ENCODE peak calls at places on chromosomes 6 and 20, in five cellular contexts. X, W, I, L and J are unnamed samples.
A peak's percentile ranks its signal among the peaks of the same experiment; 100 is the strongest.

GRCh38 chr20:14478126-14478525 is 140.7 kb upstream of the FLRT3 start:
- DNase-seq in X (no peak), W (no peak), I (no peak), L (no peak), J (no peak)

GRCh38 chr20:54140927-54141566 is 32.7 kb downstream of the CYP24A1 start:
- DNase-seq in X (no peak), W (no peak), I (no peak), L (no peak), J (no peak)

GRCh38 chr20:50312682-50313187 is 122.1 kb downstream of the CEBPB start:
- DNase-seq in X (peak; percentile 71), W (no peak), I (no peak), L (peak; percentile 61), J (peak; percentile 79)

GRCh38 chr6:44000164-44000842 is 126.9 kb downstream of the MRPL14 start:
- DNase-seq in X (no peak), W (no peak), I (peak; percentile 80), L (no peak), J (peak; percentile 52)

GRCh38 chr6:110232456-110232855 is 52.2 kb downstream of the CDC40 start:
- DNase-seq in X (no peak), W (no peak), I (no peak), L (no peak), J (no peak)

GRCh38 chr6:39847216-39847615 is 55.0 kb downstream of the DAAM2 start:
- DNase-seq in X (peak; percentile 40), W (no peak), I (no peak), L (no peak), J (no peak)

GRCh38 chr6:128491041-128491642 is 29.3 kb downstream of the PTPRK start:
- DNase-seq in X (no peak), W (no peak), I (no peak), L (no peak), J (no peak)

GRCh38 chr6:107082045-107082444 is 33.3 kb downstream of the BEND3 start:
- DNase-seq in X (no peak), W (peak; percentile 55), I (no peak), L (no peak), J (no peak)

GRCh38 chr20:37929366-37930014 is 26.6 kb downstream of the VSTM2L start:
- DNase-seq in X (no peak), W (no peak), I (no peak), L (no peak), J (no peak)

GRCh38 chr6:71031912-71032311 is 75.1 kb upstream of the B3GAT2 start:
- DNase-seq in X (no peak), W (no peak), I (no peak), L (no peak), J (no peak)

GRCh38 chr6:164124473-164124872 is 710.0 kb downstream of the QKI start:
- DNase-seq in X (no peak), W (no peak), I (no peak), L (no peak), J (no peak)

GRCh38 chr6:69861986-69862385 is 4.4 kb upstream of the COL19A1 start:
- DNase-seq in X (no peak), W (no peak), I (no peak), L (no peak), J (no peak)

GRCh38 chr20:1440024-1440423 is 26.6 kb downstream of the NSFL1C start:
- DNase-seq in X (no peak), W (no peak), I (no peak), L (no peak), J (no peak)

GRCh38 chr6:166173292-166173951 is 5.8 kb upstream of the TBXT start:
- DNase-seq in X (no peak), W (peak; percentile 61), I (no peak), L (no peak), J (no peak)

DNA sequence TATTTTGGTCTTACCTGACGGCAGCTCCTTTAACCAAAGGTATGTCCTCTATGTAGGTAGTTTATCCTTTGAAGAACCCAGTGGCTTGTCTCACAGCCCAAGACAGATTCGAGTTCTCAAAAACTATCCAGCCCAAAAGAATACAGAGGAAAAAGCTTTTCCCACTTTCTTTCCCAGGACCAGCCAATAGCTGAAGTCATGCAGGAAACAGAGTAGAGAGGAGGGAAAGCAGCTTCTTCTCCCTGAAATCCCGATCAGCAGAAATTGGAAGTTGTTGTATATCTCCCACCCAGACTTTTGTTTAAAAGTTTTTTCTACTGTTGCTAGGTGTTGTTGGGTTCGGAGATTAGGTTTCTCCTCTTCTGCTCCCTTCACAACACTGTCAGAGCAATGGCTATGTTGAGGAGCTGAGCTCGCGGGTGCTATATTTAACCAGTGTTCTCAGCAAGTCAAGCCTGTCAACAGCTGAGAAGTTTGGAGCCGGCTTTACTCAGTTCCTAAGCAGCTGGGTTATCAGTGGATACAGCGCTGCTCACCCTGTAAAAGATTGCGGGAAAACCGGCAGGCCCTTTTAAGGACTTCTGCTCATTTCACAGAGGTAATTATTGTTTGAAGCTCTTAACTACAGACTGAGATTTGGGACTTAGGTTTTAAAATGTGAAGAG is at the start of gene FILIP1:
- DNase-seq in X (no peak), W (peak; percentile 97), I (no peak), L (no peak), J (peak; percentile 81)
- H3K27ac ChIP-seq in X (peak within 1 kb of the TSS; percentile 95), W (peak within 1 kb of the TSS; percentile 98), I (peak within 1 kb of the TSS; percentile 14), L (no peak within 1 kb of the TSS), J (peak within 1 kb of the TSS; percentile 97)

GRCh38 chr6:139231206-139231605 is 60.6 kb downstream of the TXLNB start:
- DNase-seq in X (no peak), W (no peak), I (no peak), L (no peak), J (no peak)

GRCh38 chr6:139235666-139236065 is 56.1 kb downstream of the TXLNB start:
- DNase-seq in X (no peak), W (no peak), I (no peak), L (no peak), J (no peak)

GRCh38 chr6:139239137-139239536 is 52.7 kb downstream of the TXLNB start:
- DNase-seq in X (no peak), W (no peak), I (no peak), L (no peak), J (no peak)

GRCh38 chr6:139240161-139241010 is 51.4 kb downstream of the TXLNB start:
- DNase-seq in X (no peak), W (no peak), I (no peak), L (no peak), J (no peak)

DNA sequence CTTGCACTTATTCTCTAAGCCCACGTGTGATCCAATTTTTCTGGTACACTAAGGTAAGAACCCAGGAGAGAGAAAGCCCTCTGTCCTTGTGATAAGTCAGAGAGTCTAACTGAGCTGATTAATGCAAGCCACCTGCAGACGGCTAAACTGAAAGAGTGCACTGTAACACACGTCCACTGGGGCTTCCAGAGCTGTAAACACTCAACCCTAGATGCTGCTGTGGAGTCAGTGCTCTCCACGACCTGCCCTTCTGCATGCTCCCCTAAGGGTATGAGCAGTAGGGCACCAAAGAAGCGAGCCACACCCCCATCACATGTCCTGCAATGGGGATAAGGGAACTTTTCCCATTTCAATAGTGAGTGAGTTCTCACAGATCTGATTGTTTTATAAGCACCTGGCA is 55.7 kb downstream of the TXLNB start:
- DNase-seq in X (no peak), W (no peak), I (no peak), L (no peak), J (no peak)
- H3K27ac ChIP-seq in X (no peak overlapping the region), W (no peak overlapping the region), I (no peak overlapping the region), L (no peak overlapping the region), J (peak overlapping the region; percentile 38)

GRCh38 chr6:54193560-54193959 is 82.3 kb downstream of the MLIP start:
- DNase-seq in X (no peak), W (no peak), I (no peak), L (no peak), J (no peak)
- H3K27ac ChIP-seq in X (peak overlapping the region; percentile 50), W (no peak overlapping the region), I (no peak overlapping the region), L (no peak overlapping the region), J (peak overlapping the region; percentile 11)

GRCh38 chr20:56780266-56780665 is 151.2 kb downstream of the TFAP2C start:
- DNase-seq in X (no peak), W (no peak), I (no peak), L (no peak), J (no peak)

GRCh38 chr20:56783826-56784225 is 154.7 kb downstream of the TFAP2C start:
- DNase-seq in X (no peak), W (no peak), I (no peak), L (no peak), J (no peak)

GRCh38 chr20:56778765-56779195 is 149.7 kb downstream of the TFAP2C start:
- DNase-seq in X (no peak), W (peak; percentile 28), I (no peak), L (no peak), J (no peak)

GRCh38 chr20:56779452-56780143 is 150.5 kb downstream of the TFAP2C start:
- DNase-seq in X (no peak), W (no peak), I (no peak), L (no peak), J (no peak)

DNA sequence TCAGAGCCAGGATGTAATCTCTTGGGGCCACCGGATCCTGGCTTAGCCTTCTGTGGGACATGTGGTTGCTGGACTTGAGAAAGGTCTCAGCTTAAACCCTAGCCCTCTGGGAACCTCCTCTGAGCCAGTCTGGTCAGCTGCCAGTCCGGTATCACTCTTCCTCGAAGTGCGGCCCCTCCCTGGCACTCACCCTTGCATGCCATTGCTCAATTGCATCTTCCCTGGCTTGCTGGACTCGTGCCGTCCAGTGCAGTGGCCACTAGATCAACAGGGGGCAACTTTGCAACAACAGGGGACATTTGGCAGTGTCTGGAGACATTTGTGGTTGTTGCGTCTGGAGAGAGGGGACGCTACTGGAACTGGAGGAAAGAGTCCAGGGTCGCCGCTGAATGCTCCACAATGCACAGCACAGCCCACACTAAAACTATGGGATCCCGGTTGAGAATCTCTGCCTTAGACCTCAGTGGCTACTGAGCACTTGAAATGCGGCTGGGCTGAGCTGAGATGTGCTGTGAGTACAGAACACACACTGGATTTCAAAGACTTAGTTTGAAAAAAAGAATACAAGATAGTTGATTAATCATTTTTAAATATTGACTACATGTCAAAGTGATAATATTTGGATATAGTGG is 152.1 kb downstream of the TFAP2C start:
- DNase-seq in X (no peak), W (no peak), I (no peak), L (no peak), J (peak; percentile 59)
- H3K27ac ChIP-seq in X (no peak overlapping the region), W (no peak overlapping the region), I (no peak overlapping the region), L (no peak overlapping the region), J (no peak overlapping the region)

DNA sequence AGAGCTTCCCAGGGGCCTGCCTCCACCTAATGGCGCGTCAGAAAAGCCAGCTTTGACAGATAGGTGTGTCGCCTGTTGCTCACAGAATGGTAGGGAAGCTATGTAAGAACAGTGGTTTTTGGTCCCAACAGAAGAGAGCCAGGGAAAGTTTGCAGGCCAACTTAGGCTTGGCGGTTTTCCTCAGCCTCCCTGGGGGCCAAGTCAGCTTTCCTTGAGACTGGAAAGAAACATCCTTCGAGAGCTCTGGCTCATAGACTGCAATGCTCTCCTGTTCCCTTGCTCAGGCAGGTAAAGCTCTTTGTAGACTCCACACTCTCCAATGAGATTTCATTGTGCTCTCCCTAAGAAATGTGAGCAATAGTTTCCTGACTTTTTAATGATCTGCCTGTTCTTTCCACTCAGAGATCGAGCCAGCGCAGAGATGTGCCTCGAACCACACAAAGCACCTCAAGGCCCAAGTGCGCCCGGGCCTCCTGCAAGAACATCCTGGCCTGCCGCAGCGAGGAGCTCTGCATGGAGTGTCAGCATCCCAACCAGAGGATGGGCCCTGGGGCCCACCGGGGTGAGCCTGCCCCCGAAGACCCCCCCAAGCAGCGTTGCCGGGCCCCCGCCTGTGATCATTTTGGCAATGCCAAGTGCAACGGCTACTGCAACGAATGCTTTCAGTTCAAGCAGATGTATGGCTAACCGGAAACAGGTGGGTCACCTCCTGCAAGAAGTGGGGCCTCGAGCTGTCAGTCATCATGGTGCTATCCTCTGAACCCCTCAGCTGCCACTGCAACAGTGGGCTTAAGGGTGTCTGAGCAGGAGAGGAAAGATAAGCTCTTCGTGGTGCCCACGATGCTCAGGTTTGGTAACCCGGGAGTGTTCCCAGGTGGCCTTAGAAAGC is 13.8 kb downstream of the TNFAIP3 start:
- DNase-seq in X (peak; percentile 38), W (no peak), I (no peak), L (no peak), J (no peak)
- H3K27ac ChIP-seq in X (no peak overlapping the region), W (no peak overlapping the region), I (peak overlapping the region; percentile 32), L (no peak overlapping the region), J (no peak overlapping the region)

GRCh38 chr6:7224726-7225125 is 88.3 kb downstream of the SSR1 start:
- DNase-seq in X (no peak), W (no peak), I (no peak), L (no peak), J (no peak)
- H3K27ac ChIP-seq in X (peak overlapping the region; percentile 6), W (peak overlapping the region; percentile 31), I (no peak overlapping the region), L (no peak overlapping the region), J (no peak overlapping the region)